ENCODE peak calls at places on chromosomes 3 and 15, in ten cellular contexts. C, O, W, G, N, I, R, S, Z and Q are unnamed samples.
A peak's percentile ranks its signal among the peaks of the same experiment; 100 is the strongest.

GRCh38 chr3:168096210-168096795 is 579 bp upstream of the GOLIM4 start:
- DNase-seq in C (peak; percentile 86), R (peak; percentile 46), W (peak; percentile 71), S (peak; percentile 73), I (peak; percentile 68), N (peak; percentile 76), O (peak; percentile 93), G (peak; percentile 85), Z (peak; percentile 95), Q (no peak)

GRCh38 chr3:197196192-197196591 is 102.2 kb downstream of the DLG1 start:
- DNase-seq in I (no peak), G (no peak), O (no peak), W (no peak), N (no peak), C (no peak), S (no peak), Z (no peak), R (no peak), Q (no peak)

GRCh38 chr3:57917611-57918010 is 90.6 kb upstream of the FLNB start:
- DNase-seq in O (no peak), S (no peak), I (no peak), C (no peak), N (no peak), R (no peak), G (no peak), W (no peak), Z (peak; percentile 11), Q (no peak)

GRCh38 chr3:41417574-41417973 is 218.3 kb downstream of the CTNNB1 start:
- DNase-seq in G (no peak), Z (no peak), R (no peak), O (no peak), S (no peak), N (no peak), I (no peak), W (no peak), C (no peak), Q (no peak)

GRCh38 chr3:183513046-183513706 is 42.3 kb downstream of the KLHL6 start:
- DNase-seq in S (no peak), N (no peak), Z (no peak), W (no peak), R (no peak), O (no peak), C (no peak), G (no peak), I (no peak), Q (peak; percentile 76)

GRCh38 chr3:77605308-77605707 is 565.4 kb downstream of the ROBO2 start:
- DNase-seq in C (no peak), N (no peak), R (no peak), O (no peak), G (no peak), I (no peak), S (no peak), Z (peak; percentile 6), W (no peak), Q (no peak)

GRCh38 chr15:38362355-38362754 is 91.6 kb upstream of the FAM98B start:
- DNase-seq in S (no peak), C (no peak), Z (no peak), R (no peak), O (peak; percentile 9), N (no peak), I (no peak), G (no peak), W (no peak), Q (no peak)

GRCh38 chr15:92095691-92096090 is 242.2 kb downstream of the SLCO3A1 start:
- DNase-seq in C (no peak), Z (no peak), N (no peak), G (no peak), R (no peak), W (no peak), I (no peak), S (no peak), O (no peak), Q (no peak)

GRCh38 chr15:62343397-62343796 is 178.3 kb upstream of the C2CD4B start:
- DNase-seq in I (no peak), O (no peak), C (no peak), Z (no peak), S (no peak), W (no peak), G (no peak), N (peak; percentile 52), R (no peak), Q (no peak)

GRCh38 chr15:90264649-90265048 is 823 bp upstream of the NGRN start:
- DNase-seq in S (no peak), G (no peak), W (peak; percentile 60), C (no peak), N (peak; percentile 82), I (no peak), O (peak; percentile 26), Z (no peak), R (no peak), Q (no peak)

GRCh38 chr3:77466562-77466961 is 426.7 kb downstream of the ROBO2 start:
- DNase-seq in O (no peak), C (no peak), W (no peak), Z (no peak), G (no peak), I (no peak), R (no peak), N (no peak), S (no peak), Q (no peak)

GRCh38 chr3:46922871-46923558 is 45.5 kb downstream of the PTH1R start:
- DNase-seq in W (peak; percentile 6), N (no peak), G (no peak), S (no peak), C (no peak), I (no peak), O (no peak), R (no peak), Z (no peak), Q (no peak)

GRCh38 chr3:160956785-160957184 is 148.4 kb downstream of the B3GALNT1 start:
- DNase-seq in I (no peak), W (no peak), R (no peak), C (peak; percentile 12), N (no peak), S (no peak), G (peak; percentile 4), O (peak; percentile 24), Z (peak; percentile 23), Q (no peak)

GRCh38 chr15:76057332-76058000 is 2.3 kb upstream of the TMEM266 start:
- DNase-seq in C (peak; percentile 61), Z (peak; percentile 21), O (peak; percentile 26), S (no peak), G (peak; percentile 59), W (no peak), N (peak; percentile 33), I (peak; percentile 58), R (no peak), Q (no peak)
- TF ChIP-seq CTCF in C (peak; percentile 82), Z (peak; percentile 79), O (peak; percentile 76), S (peak; percentile 77), G (peak; percentile 62), W (peak; percentile 42), N (peak; percentile 75), I (peak; percentile 79), R (peak; percentile 61), Q (peak; percentile 82)

GRCh38 chr15:99507016-99507731 is 58.6 kb upstream of the MEF2A start:
- DNase-seq in Z (peak; percentile 83), O (no peak), C (peak; percentile 56), G (peak; percentile 42), S (peak; percentile 82), I (peak; percentile 26), R (no peak), N (no peak), W (peak; percentile 64), Q (no peak)
- H3K27ac ChIP-seq in Z (peak overlapping the region; percentile 50), O (no peak overlapping the region), C (peak overlapping the region; percentile 27), G (no peak overlapping the region), S (peak overlapping the region; percentile 91), I (no peak overlapping the region), R (no peak overlapping the region), N (peak overlapping the region; percentile 22), W (peak overlapping the region; percentile 92), Q (no peak overlapping the region)

GRCh38 chr15:78810003-78810376 is 1.3 kb downstream of the ADAMTS7 start:
- DNase-seq in S (no peak), R (no peak), W (no peak), C (no peak), G (no peak), I (no peak), N (no peak), O (no peak), Z (peak; percentile 3), Q (no peak)

GRCh38 chr15:78811124-78811824 is at the start of gene ADAMTS7:
- DNase-seq in W (peak; percentile 49), O (peak; percentile 51), Z (peak; percentile 70), G (peak; percentile 72), I (peak; percentile 46), C (peak; percentile 89), N (peak; percentile 65), S (peak; percentile 82), R (no peak), Q (peak; percentile 26)

GRCh38 chr15:78808550-78808949 is 2.7 kb downstream of the ADAMTS7 start:
- DNase-seq in O (peak; percentile 35), S (peak; percentile 67), C (peak; percentile 34), I (no peak), R (no peak), G (peak; percentile 52), Z (peak; percentile 20), N (peak; percentile 31), W (no peak), Q (no peak)

GRCh38 chr15:78811825-78812183 is 540 bp upstream of the ADAMTS7 start:
- DNase-seq in R (no peak), S (peak; percentile 40), O (no peak), W (no peak), G (no peak), I (no peak), Z (no peak), N (no peak), C (no peak), Q (no peak)

GRCh38 chr15:78810377-78811123 is 714 bp downstream of the ADAMTS7 start:
- DNase-seq in Z (peak; percentile 45), I (peak; percentile 30), R (no peak), S (peak; percentile 81), G (peak; percentile 24), W (peak; percentile 20), O (peak; percentile 32), N (peak; percentile 63), C (peak; percentile 77), Q (no peak)
- TF ChIP-seq CTCF in Z (no peak), I (no peak), R (no peak), S (peak; percentile 24), G (no peak), W (no peak), O (no peak), N (no peak), C (no peak), Q (no peak)

GRCh38 chr15:74415966-74416916 is 17.5 kb downstream of the SEMA7A start:
- DNase-seq in O (no peak), G (no peak), S (no peak), I (no peak), C (no peak), W (no peak), Z (no peak), R (no peak), N (no peak), Q (no peak)

GRCh38 chr15:74417670-74418069 is 16.1 kb downstream of the SEMA7A start:
- DNase-seq in S (no peak), C (no peak), G (no peak), W (no peak), Z (no peak), O (no peak), R (no peak), I (no peak), N (no peak), Q (no peak)

GRCh38 chr15:74419432-74419831 is 14.3 kb downstream of the SEMA7A start:
- DNase-seq in Z (no peak), C (no peak), R (no peak), G (no peak), S (no peak), W (no peak), O (no peak), I (no peak), N (no peak), Q (no peak)

GRCh38 chr15:74418575-74419338 is 15.0 kb downstream of the SEMA7A start:
- DNase-seq in I (no peak), O (no peak), N (no peak), Z (no peak), W (no peak), C (no peak), R (no peak), G (no peak), S (no peak), Q (no peak)

GRCh38 chr15:74417230-74417629 is 16.5 kb downstream of the SEMA7A start:
- DNase-seq in S (peak; percentile 81), Z (peak; percentile 81), W (no peak), R (no peak), G (no peak), O (peak; percentile 57), I (no peak), N (no peak), C (no peak), Q (no peak)
- H3K27ac ChIP-seq in S (no peak overlapping the region), Z (peak overlapping the region; percentile 20), W (no peak overlapping the region), R (no peak overlapping the region), G (no peak overlapping the region), O (peak overlapping the region; percentile 42), I (no peak overlapping the region), N (no peak overlapping the region), C (no peak overlapping the region), Q (no peak overlapping the region)